ENCODE peak calls at places on chromosomes 12 and 14, in four cellular contexts. G, Q, L and I are unnamed samples.

GRCh38 chr12:49358548-49359141 is 8.6 kb upstream of the SPATS2 start:
- DNase-seq in L (peak), G (peak), Q (peak), I (peak)

GRCh38 chr14:75229923-75230792 is 48.5 kb upstream of the FOS start:
- DNase-seq in Q (peak), L (peak), G (peak), I (peak)

GRCh38 chr12:66279127-66279712 is 23.1 kb upstream of the HELB start:
- DNase-seq in L (no peak), G (peak), Q (peak), I (no peak)

GRCh38 chr12:82430541-82431145 is 72.3 kb downstream of the METTL25 start:
- DNase-seq in L (no peak), G (no peak), Q (no peak), I (peak)

GRCh38 chr14:90924618-90925345 is 108.6 kb upstream of the TTC7B start:
- DNase-seq in G (peak), Q (no peak), L (no peak), I (peak)

GRCh38 chr12:53569174-53569557 is 57.0 kb downstream of the ATF7 start:
- DNase-seq in G (peak), L (no peak), Q (no peak), I (peak)

GRCh38 chr12:128549621-128550020 is 274.1 kb downstream of the SLC15A4 start:
- DNase-seq in G (no peak), Q (no peak), L (no peak), I (no peak)

GRCh38 chr12:128920468-128920867 is 67.2 kb downstream of the GLT1D1 start:
- DNase-seq in Q (no peak), G (peak), L (no peak), I (peak)

DNA sequence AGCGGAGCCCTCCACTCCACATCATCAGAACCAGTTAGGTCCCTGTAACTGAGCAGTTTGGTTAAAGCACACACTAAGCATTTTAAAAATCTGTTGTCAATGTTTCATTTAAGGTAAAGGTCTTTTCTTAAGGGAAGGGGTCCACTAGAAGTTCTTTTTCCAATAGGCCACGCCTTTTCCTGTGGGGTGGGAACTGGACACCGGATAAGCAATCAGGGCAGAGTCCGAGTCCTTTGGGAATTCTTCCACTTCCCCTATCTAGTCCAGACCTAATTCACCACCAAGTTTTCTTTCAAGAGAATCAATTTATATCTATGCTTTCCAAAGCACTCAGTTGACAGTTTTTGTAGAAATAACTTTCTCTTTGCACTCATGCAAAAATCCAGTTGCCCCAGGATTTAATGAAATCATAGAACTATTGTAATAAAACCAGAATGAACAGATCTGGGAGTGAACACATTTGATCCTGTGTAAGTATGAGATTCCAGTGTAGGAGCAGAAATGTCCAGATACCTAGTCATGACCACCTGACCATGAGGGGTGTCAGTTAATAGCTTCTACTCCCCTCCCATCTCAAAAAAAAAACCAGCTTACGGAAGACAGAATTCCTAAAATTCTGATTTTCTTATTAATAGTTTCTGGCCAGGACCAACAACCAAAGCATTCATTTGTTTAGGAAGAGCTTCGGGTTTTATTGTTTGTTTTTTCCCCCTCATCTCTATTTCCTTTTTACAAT is 11.7 kb downstream of the VPS37B start:
- DNase-seq in G (no peak), L (no peak), Q (no peak), I (no peak)
- H3K4me3 ChIP-seq in G (no peak), L (no peak), Q (no peak), I (no peak)

DNA sequence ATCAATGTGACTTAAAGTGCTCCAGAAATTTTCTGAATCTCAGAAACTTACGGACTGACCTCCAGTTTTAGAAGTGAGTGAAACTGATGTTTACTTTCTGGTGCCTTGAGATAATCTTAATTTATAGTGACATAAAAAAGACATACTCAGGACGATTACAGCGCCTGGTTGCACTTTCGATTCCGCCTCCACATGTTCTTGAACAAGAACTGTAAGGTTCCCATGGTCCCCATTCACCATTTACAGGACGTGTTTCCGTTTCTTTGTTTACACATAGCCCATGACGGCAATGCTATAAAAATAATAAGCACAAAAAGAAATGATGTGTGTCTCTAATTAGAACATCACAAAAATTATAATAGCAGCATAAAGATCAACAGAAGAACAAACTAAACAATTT is 98.2 kb downstream of the ADAMTS20 start:
- DNase-seq in Q (no peak), G (no peak), L (no peak), I (no peak)
- H3K4me3 ChIP-seq in Q (no peak), G (no peak), L (no peak), I (no peak)

DNA sequence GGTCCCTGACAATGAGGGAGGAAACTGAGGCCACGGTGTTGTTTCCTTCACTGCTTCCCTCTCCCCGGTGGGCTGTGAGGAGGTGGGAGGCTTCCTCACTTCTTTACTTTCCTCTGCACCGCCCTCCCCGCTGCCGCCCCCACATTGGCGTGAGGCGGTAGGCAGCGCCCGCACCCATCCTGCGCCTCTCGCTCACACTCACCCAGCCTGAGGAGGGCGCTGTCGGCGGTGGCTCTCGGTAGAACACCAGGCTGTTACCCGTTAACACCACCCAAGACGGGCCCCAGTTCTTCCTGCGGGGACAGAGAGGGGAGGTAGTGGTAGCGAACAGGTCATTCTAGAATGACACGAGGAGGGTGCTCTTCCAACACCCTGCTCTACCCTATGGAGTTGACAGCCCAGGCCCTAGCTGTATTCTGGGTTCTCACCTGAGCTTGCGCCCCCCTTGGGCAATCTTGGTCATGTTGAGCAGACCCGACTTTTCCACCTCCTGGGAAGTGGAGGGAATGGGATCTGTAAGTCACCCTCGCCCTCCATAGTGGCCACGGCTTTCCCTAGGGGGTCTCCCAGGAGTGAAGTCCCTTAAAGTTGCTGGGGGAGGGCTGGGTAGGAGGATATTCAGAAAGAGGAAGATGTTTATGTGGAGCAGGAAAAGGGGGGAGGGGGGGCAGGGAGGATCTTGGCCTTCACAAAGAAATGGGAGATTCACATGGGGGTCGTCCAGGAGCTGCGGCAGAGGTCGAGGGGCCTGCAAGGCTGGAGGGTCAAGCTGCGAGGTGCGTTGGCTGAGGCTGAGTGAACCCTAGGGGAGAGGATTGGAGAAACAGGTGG is 3.3 kb downstream of the ARHGAP9 start:
- DNase-seq in G (no peak), L (peak), Q (peak), I (no peak)
- H3K4me3 ChIP-seq in G (no peak), L (peak), Q (peak), I (no peak)

GRCh38 chr14:39268393-39268792 is 34.7 kb downstream of the MIA2 start:
- DNase-seq in L (no peak), G (peak), Q (no peak), I (peak)
- H3K4me3 ChIP-seq in L (peak), G (peak), Q (peak), I (peak)

GRCh38 chr14:37024166-37024565 is 148.2 kb downstream of the SLC25A21 start:
- DNase-seq in Q (no peak), G (no peak), L (no peak), I (no peak)

GRCh38 chr14:37018571-37019240 is 153.7 kb downstream of the SLC25A21 start:
- DNase-seq in G (no peak), L (no peak), Q (no peak), I (no peak)

GRCh38 chr14:37021406-37021805 is 151.0 kb downstream of the SLC25A21 start:
- DNase-seq in L (no peak), G (no peak), Q (no peak), I (no peak)

DNA sequence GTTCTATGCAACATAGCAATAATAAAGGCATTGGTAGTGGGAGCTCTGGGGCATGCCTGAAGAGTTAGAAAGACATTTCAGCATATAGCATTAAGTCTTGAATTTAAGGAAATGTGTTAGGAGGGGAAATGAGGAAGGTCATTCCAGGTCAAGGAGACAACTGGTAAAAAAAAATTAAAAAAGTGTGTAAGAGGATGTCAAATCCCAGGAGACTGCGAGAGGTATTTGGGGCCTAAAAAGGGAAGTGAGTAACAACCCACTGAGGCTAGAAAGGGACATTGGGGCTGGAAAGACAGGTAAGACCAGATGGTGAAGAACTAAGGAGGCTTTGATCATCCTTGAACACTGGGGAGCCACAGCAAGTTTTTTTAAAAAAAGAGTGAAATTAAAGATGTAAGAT is 152.9 kb downstream of the SLC25A21 start:
- DNase-seq in L (no peak), Q (no peak), G (no peak), I (no peak)
- H3K4me3 ChIP-seq in L (no peak), Q (no peak), G (no peak), I (no peak)